ENCODE peak calls at places on chromosomes 4 and X, in eight cellular contexts. N is bronchial epithelial cell; K is endothelial cell; B is suprapubic skin; A is activated CD8-positive, alpha-beta T cell treated with anti-CD3 and anti-CD28 coated beads for 36 hours; O is right atrium auricular region; C is epithelial cell of esophagus; S is tibial nerve. H is an unnamed sample.

GRCh38 chr4:155403886-155404285 is 27.1 kb upstream of the MAP9 start:
- DNase-seq in N (peak), K (no peak), B (no peak), A (no peak), O (no peak), C (peak), S (no peak), H (no peak)

GRCh38 chrX:137425273-137425902 is 140.5 kb upstream of the ZIC3 start:
- DNase-seq in N (no peak), K (no peak), B (no peak), A (no peak), O (no peak), C (no peak), S (no peak), H (no peak)

GRCh38 chr4:168656055-168656660 is 159.3 kb downstream of the PALLD start:
- DNase-seq in N (peak), K (no peak), B (no peak), A (no peak), O (no peak), C (peak), S (no peak), H (no peak)

GRCh38 chr4:170087163-170087700 is 2.5 kb downstream of the AADAT start:
- DNase-seq in N (peak), K (no peak), B (no peak), A (no peak), O (no peak), C (peak), S (no peak), H (no peak)

GRCh38 chr4:144564358-144564757 is 81.6 kb upstream of the HHIP start:
- DNase-seq in N (no peak), K (no peak), B (no peak), A (no peak), O (no peak), C (no peak), S (no peak), H (no peak)

GRCh38 chrX:70033348-70033747 is 16.4 kb downstream of the AWAT2 start:
- DNase-seq in N (no peak), K (peak), B (no peak), A (peak), O (no peak), C (peak), S (no peak), H (peak)

GRCh38 chrX:22389544-22390243 is 117.0 kb downstream of the CBLL2 start:
- DNase-seq in N (peak), K (no peak), B (no peak), A (no peak), O (no peak), C (peak), S (no peak), H (no peak)

GRCh38 chr4:19987746-19988145 is 264.0 kb upstream of the SLIT2 start:
- DNase-seq in N (peak), K (no peak), B (no peak), A (no peak), O (no peak), C (peak), S (no peak), H (no peak)

GRCh38 chr4:19983072-19983471 is 268.6 kb upstream of the SLIT2 start:
- DNase-seq in N (peak), K (no peak), B (no peak), A (no peak), O (no peak), C (peak), S (no peak), H (no peak)

GRCh38 chr4:11904117-11904535 is 475.4 kb upstream of the HS3ST1 start:
- DNase-seq in N (no peak), K (no peak), B (no peak), A (no peak), O (peak), C (no peak), S (no peak), H (no peak)

GRCh38 chrX:135481696-135482179 is 38.7 kb upstream of the INTS6L start:
- DNase-seq in N (no peak), K (no peak), B (no peak), A (no peak), O (no peak), C (no peak), S (no peak), H (no peak)

GRCh38 chr4:121656269-121656641 is 40.5 kb downstream of the ANXA5 start:
- DNase-seq in N (peak), K (peak), B (no peak), A (peak), O (no peak), C (peak), S (peak), H (peak)

GRCh38 chr4:37066149-37066548 is 178.4 kb upstream of the NWD2 start:
- DNase-seq in N (peak), K (no peak), B (no peak), A (no peak), O (no peak), C (peak), S (no peak), H (no peak)

GRCh38 chr4:158189409-158189808 is 16.6 kb upstream of the GASK1B start:
- DNase-seq in N (no peak), K (no peak), B (no peak), A (no peak), O (no peak), C (no peak), S (no peak), H (no peak)

GRCh38 chr4:153573881-153574807 is 108.0 kb downstream of the TMEM131L start:
- DNase-seq in N (peak), K (peak), B (no peak), A (peak), O (peak), C (peak), S (peak), H (peak)

GRCh38 chrX:69088171-69088938 is 76.9 kb downstream of the PJA1 start:
- DNase-seq in N (no peak), K (no peak), B (no peak), A (no peak), O (no peak), C (no peak), S (no peak), H (no peak)

GRCh38 chrX:45435481-45435880 is 234.8 kb upstream of the DIPK2B start:
- DNase-seq in N (peak), K (no peak), B (no peak), A (no peak), O (no peak), C (peak), S (no peak), H (no peak)

GRCh38 chr4:21507439-21507838 is 441.1 kb downstream of the KCNIP4 start:
- DNase-seq in N (peak), K (no peak), B (no peak), A (no peak), O (no peak), C (peak), S (no peak), H (no peak)

GRCh38 chr4:39324897-39325613 is 41.1 kb downstream of the RFC1 start:
- DNase-seq in N (no peak), K (no peak), B (no peak), A (no peak), O (no peak), C (peak), S (no peak), H (no peak)

GRCh38 chr4:108502366-108502765 is 118.0 kb upstream of the RPL34 start:
- DNase-seq in N (peak), K (no peak), B (no peak), A (no peak), O (no peak), C (peak), S (no peak), H (no peak)

GRCh38 chr4:173735055-173735454 is 205.0 kb upstream of the HAND2 start:
- DNase-seq in N (peak), K (no peak), B (no peak), A (no peak), O (no peak), C (peak), S (no peak), H (no peak)

GRCh38 chr4:114383721-114384120 is 214.9 kb upstream of the UGT8 start:
- DNase-seq in N (peak), K (no peak), B (no peak), A (no peak), O (no peak), C (peak), S (no peak), H (no peak)

GRCh38 chr4:114383055-114383454 is 215.6 kb upstream of the UGT8 start:
- DNase-seq in N (no peak), K (no peak), B (no peak), A (no peak), O (no peak), C (no peak), S (no peak), H (no peak)

GRCh38 chr4:114385195-114385985 is 213.2 kb upstream of the UGT8 start:
- DNase-seq in N (no peak), K (no peak), B (no peak), A (no peak), O (no peak), C (no peak), S (no peak), H (no peak)

GRCh38 chr4:114384629-114385028 is 214.0 kb upstream of the UGT8 start:
- DNase-seq in N (peak), K (peak), B (no peak), A (peak), O (no peak), C (peak), S (no peak), H (no peak)

GRCh38 chr4:114386637-114387233 is 211.9 kb upstream of the UGT8 start:
- DNase-seq in N (peak), K (peak), B (no peak), A (peak), O (no peak), C (peak), S (no peak), H (peak)
- TF ChIP-seq CTCF in N (peak), K (peak), B (no peak), A (peak), O (peak), C (peak), S (peak), H (peak)

DNA sequence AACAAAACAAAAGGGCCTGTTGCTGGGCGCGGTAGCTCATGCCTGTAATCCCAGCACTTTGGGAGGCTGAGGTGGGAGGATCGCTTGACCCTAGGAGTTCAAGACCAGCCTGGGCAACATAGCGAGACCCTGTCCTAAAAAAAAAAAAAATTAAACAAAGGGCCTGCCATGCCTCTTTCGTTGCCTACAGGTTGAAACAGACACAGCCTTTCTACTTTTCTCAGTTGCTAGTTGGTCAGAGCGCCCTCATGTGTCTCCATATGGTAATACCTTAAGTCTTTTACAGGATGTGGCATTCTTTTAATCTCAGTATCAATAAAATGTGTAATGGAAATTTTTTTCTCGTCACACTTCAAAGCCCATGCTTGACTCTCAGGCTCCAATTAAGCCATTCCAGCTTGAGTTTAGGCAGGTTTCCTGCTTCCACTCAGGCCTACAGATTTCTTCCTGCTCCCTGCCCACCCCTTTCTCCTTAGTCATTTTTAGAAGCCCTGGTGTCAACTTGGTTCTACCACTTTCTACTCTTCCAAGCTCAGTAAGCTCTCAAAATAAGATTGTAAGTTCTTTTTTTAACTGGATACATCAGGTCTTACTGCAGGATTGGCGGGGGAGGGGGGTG is 4.6 kb upstream of the SOWAHD start:
- DNase-seq in N (peak), K (peak), B (no peak), A (peak), O (no peak), C (peak), S (no peak), H (peak)
- TF ChIP-seq CTCF in N (peak), K (peak), B (no peak), A (peak), O (no peak), C (peak), S (no peak), H (peak)

DNA sequence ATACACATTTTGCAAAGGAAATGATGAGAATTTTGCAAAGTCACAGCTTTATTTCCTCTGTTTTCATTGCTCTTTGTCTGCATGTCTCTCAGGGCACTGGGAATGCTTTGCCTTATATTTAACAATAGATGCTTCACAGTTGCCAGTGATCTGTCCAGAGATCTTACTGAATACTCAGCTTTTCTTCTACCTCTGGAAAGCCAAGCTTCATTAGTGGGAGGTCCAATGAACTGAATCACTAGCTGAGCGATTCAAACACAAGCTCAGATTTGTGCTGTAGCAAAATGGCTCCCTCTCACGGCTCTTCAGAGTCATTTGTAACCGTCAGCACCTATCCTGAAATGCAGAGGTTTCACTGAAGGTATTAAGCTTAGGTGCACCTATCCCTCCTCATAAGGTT is 138.9 kb downstream of the DCLK2 start:
- DNase-seq in N (peak), K (no peak), B (no peak), A (no peak), O (no peak), C (peak), S (no peak), H (no peak)
- TF ChIP-seq CTCF in N (peak), K (no peak), B (no peak), A (no peak), O (no peak), C (peak), S (peak), H (no peak)

DNA sequence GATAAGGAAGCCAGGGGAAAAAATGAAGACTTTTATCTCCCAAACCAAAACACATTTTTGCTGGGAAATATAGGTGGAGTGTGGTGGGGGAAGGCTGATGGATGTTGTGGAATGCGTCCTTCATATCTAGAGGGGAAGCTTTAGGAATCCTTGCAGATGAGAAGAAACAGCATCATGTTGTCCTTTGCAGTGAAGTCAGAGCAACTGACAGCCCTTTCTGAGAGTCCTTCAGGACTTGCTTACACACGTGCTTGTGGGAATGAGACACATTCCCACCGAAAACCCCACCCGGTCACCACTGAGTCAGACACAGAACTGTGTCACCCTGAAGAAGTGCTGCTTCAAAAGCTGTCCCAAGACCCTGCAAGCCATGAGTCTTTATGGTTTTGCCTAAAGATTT is 81.5 kb downstream of the SHROOM2 start:
- DNase-seq in N (peak), K (no peak), B (no peak), A (no peak), O (no peak), C (no peak), S (no peak), H (no peak)
- TF ChIP-seq CTCF in N (no peak), K (no peak), B (no peak), A (no peak), O (no peak), C (no peak), S (no peak), H (no peak)

H was measured in GM13976.